ENCODE peak calls at places on chromosomes 7 and 10, in six cellular contexts. One of them, this sample, is unnamed.

GRCh38 chr7:148813890-148814289 is 70.2 kb downstream of the EZH2 start:
- DNase-seq in NCI-H69: no peak
- DNase-seq in HuH-7: no peak
- DNase-seq in A549: no peak
- DNase-seq in ELF-1: no peak
- DNase-seq in activated CD4-positive, alpha-beta T cell treated with anti-CD3 and anti-CD28 coated beads, Interleukin-2, amount 10 ng/mL, durations not matched to agents 7 days and 5 days: no peak
- DNase-seq in this sample: no peak

GRCh38 chr10:154348-154747 is 19.1 kb downstream of the ZMYND11 start:
- DNase-seq in NCI-H69: no peak
- DNase-seq in ELF-1: no peak
- DNase-seq in A549: no peak
- DNase-seq in activated CD4-positive, alpha-beta T cell treated with anti-CD3 and anti-CD28 coated beads, Interleukin-2, amount 10 ng/mL, durations not matched to agents 7 days and 5 days: no peak
- DNase-seq in HuH-7: no peak
- DNase-seq in this sample: no peak

GRCh38 chr10:77555591-77556212 is 81.9 kb downstream of the KCNMA1 start:
- DNase-seq in ELF-1: no peak
- DNase-seq in A549: no peak
- DNase-seq in NCI-H69: no peak
- DNase-seq in HuH-7: no peak
- DNase-seq in activated CD4-positive, alpha-beta T cell treated with anti-CD3 and anti-CD28 coated beads, Interleukin-2, amount 10 ng/mL, durations not matched to agents 7 days and 5 days: no peak
- DNase-seq in this sample: no peak

GRCh38 chr10:33127622-33128021 is 169.6 kb upstream of the ITGB1 start:
- DNase-seq in ELF-1: no peak
- DNase-seq in HuH-7: no peak
- DNase-seq in activated CD4-positive, alpha-beta T cell treated with anti-CD3 and anti-CD28 coated beads, Interleukin-2, amount 10 ng/mL, durations not matched to agents 7 days and 5 days: no peak
- DNase-seq in NCI-H69: no peak
- DNase-seq in A549: no peak
- DNase-seq in this sample: no peak

GRCh38 chr7:105857009-105857952 is 19.1 kb downstream of the ATXN7L1 start:
- DNase-seq in activated CD4-positive, alpha-beta T cell treated with anti-CD3 and anti-CD28 coated beads, Interleukin-2, amount 10 ng/mL, durations not matched to agents 7 days and 5 days: no peak
- DNase-seq in NCI-H69: no peak
- DNase-seq in HuH-7: no peak
- DNase-seq in ELF-1: no peak
- DNase-seq in A549: no peak
- DNase-seq in this sample: no peak

GRCh38 chr10:378230-378929 is 243.1 kb downstream of the ZMYND11 start:
- DNase-seq in activated CD4-positive, alpha-beta T cell treated with anti-CD3 and anti-CD28 coated beads, Interleukin-2, amount 10 ng/mL, durations not matched to agents 7 days and 5 days: no peak
- DNase-seq in ELF-1: no peak
- DNase-seq in HuH-7: no peak
- DNase-seq in NCI-H69: no peak
- DNase-seq in A549: no peak
- DNase-seq in this sample: no peak

GRCh38 chr10:19014034-19014433 is 34.6 kb upstream of the MALRD1 start:
- DNase-seq in ELF-1: no peak
- DNase-seq in HuH-7: no peak
- DNase-seq in activated CD4-positive, alpha-beta T cell treated with anti-CD3 and anti-CD28 coated beads, Interleukin-2, amount 10 ng/mL, durations not matched to agents 7 days and 5 days: no peak
- DNase-seq in A549: no peak
- DNase-seq in NCI-H69: no peak
- DNase-seq in this sample: no peak

GRCh38 chr10:45151467-45152214 is 150.9 kb downstream of the ZNF22 start:
- DNase-seq in ELF-1: no peak
- DNase-seq in NCI-H69: no peak
- DNase-seq in activated CD4-positive, alpha-beta T cell treated with anti-CD3 and anti-CD28 coated beads, Interleukin-2, amount 10 ng/mL, durations not matched to agents 7 days and 5 days: no peak
- DNase-seq in A549: no peak
- DNase-seq in HuH-7: peak
- DNase-seq in this sample: no peak

GRCh38 chr10:69092959-69093850 is 5.3 kb downstream of the SRGN start:
- DNase-seq in A549: peak
- DNase-seq in NCI-H69: peak
- DNase-seq in ELF-1: peak
- DNase-seq in HuH-7: peak
- DNase-seq in activated CD4-positive, alpha-beta T cell treated with anti-CD3 and anti-CD28 coated beads, Interleukin-2, amount 10 ng/mL, durations not matched to agents 7 days and 5 days: peak
- DNase-seq in this sample: peak

GRCh38 chr10:15588635-15589081 is 131.1 kb downstream of the ITGA8 start:
- DNase-seq in ELF-1: peak
- DNase-seq in A549: no peak
- DNase-seq in HuH-7: no peak
- DNase-seq in NCI-H69: no peak
- DNase-seq in activated CD4-positive, alpha-beta T cell treated with anti-CD3 and anti-CD28 coated beads, Interleukin-2, amount 10 ng/mL, durations not matched to agents 7 days and 5 days: no peak
- DNase-seq in this sample: no peak

GRCh38 chr10:89129850-89130396 is 77.2 kb downstream of the CH25H start:
- DNase-seq in A549: no peak
- DNase-seq in NCI-H69: no peak
- DNase-seq in activated CD4-positive, alpha-beta T cell treated with anti-CD3 and anti-CD28 coated beads, Interleukin-2, amount 10 ng/mL, durations not matched to agents 7 days and 5 days: no peak
- DNase-seq in HuH-7: no peak
- DNase-seq in ELF-1: no peak
- DNase-seq in this sample: no peak